ENCODE peak calls at places on chromosomes 4 and X, in seven cellular contexts. K is GM20000, B is psoas muscle, I is H9, V is WERI-Rb-1, U is stomach, M is prostate gland. G is an unnamed sample.

GRCh38 chr4:116122131-116122530 is 963.2 kb downstream of the TRAM1L1 start:
- DNase-seq in U (no peak), K (no peak), M (no peak), V (no peak), I (no peak), B (no peak), G (no peak)

GRCh38 chr4:121072836-121073362 is 564 bp upstream of the NDNF start:
- DNase-seq in M (no peak), I (peak), V (peak), B (no peak), K (peak), U (no peak), G (no peak)

GRCh38 chrX:20968996-20969395 is 405.2 kb upstream of the CNKSR2 start:
- DNase-seq in B (no peak), V (no peak), K (no peak), I (no peak), U (no peak), M (no peak), G (no peak)

GRCh38 chr4:8200302-8200975 is 1.3 kb downstream of the SH3TC1 start:
- DNase-seq in B (peak), I (no peak), M (peak), U (peak), V (no peak), K (no peak), G (no peak)

GRCh38 chr4:8079916-8080753 is 78.5 kb downstream of the ABLIM2 start:
- DNase-seq in M (no peak), V (no peak), B (peak), I (no peak), K (no peak), U (no peak), G (no peak)

GRCh38 chr4:19239565-19239964 is 1012.1 kb upstream of the SLIT2 start:
- DNase-seq in M (no peak), K (no peak), I (no peak), V (no peak), B (no peak), U (no peak), G (peak)

GRCh38 chr4:80610845-80611244 is 275.3 kb downstream of the CFAP299 start:
- DNase-seq in I (no peak), K (peak), M (no peak), V (no peak), B (no peak), U (no peak), G (peak)

GRCh38 chrX:133177202-133177601 is 41.0 kb downstream of the TFDP3 start:
- DNase-seq in M (no peak), B (no peak), U (no peak), I (no peak), V (no peak), K (no peak), G (no peak)

GRCh38 chrX:133897593-133898163 is 87.7 kb downstream of the GPC3 start:
- DNase-seq in B (no peak), U (no peak), V (no peak), K (no peak), M (no peak), I (no peak), G (no peak)

GRCh38 chr4:8277356-8278008 is 7.9 kb downstream of the HTRA3 start:
- DNase-seq in M (no peak), U (no peak), B (peak), I (no peak), K (no peak), V (no peak), G (no peak)

GRCh38 chr4:22625301-22625700 is 67.4 kb upstream of the GBA3 start:
- DNase-seq in B (no peak), M (no peak), I (peak), K (no peak), U (no peak), V (no peak), G (no peak)

GRCh38 chrX:103554687-103555417 is 30.5 kb upstream of the TCEAL4 start:
- DNase-seq in U (peak), M (peak), I (peak), B (no peak), V (peak), K (peak), G (no peak)

GRCh38 chr4:3687538-3687937 is 78.6 kb upstream of the ADRA2C start:
- DNase-seq in M (no peak), U (no peak), I (no peak), V (no peak), K (no peak), B (peak), G (no peak)

GRCh38 chr4:8179771-8180170 is 19.3 kb upstream of the SH3TC1 start:
- DNase-seq in U (no peak), M (no peak), V (no peak), K (no peak), B (no peak), I (no peak), G (no peak)

GRCh38 chr4:182778222-182778982 is 138.8 kb downstream of the DCTD start:
- DNase-seq in I (no peak), M (no peak), K (no peak), V (no peak), U (no peak), B (no peak), G (no peak)

GRCh38 chr4:157115613-157116340 is 39.8 kb downstream of the GLRB start:
- DNase-seq in U (no peak), B (no peak), M (no peak), K (no peak), V (no peak), I (no peak), G (peak)

GRCh38 chrX:77788050-77788449 is 2.0 kb upstream of the ATRX start:
- DNase-seq in K (no peak), M (no peak), I (no peak), V (no peak), B (no peak), U (no peak), G (peak)

GRCh38 chr4:109465065-109465464 is 31.4 kb downstream of the SEC24B start:
- DNase-seq in B (no peak), V (no peak), M (no peak), K (no peak), I (no peak), U (no peak), G (no peak)

GRCh38 chr4:140116442-140117104 is 37.4 kb downstream of the MAML3 start:
- DNase-seq in M (no peak), I (no peak), V (no peak), B (no peak), K (no peak), U (no peak), G (peak)

GRCh38 chrX:42746606-42747005 is 31.4 kb downstream of the PPP1R2C start:
- DNase-seq in B (no peak), M (no peak), K (no peak), V (no peak), I (no peak), U (no peak), G (no peak)

GRCh38 chr4:177596035-177596434 is 153.8 kb upstream of the AGA start:
- DNase-seq in V (no peak), U (no peak), B (peak), I (peak), K (no peak), M (no peak), G (peak)

GRCh38 chr4:60726779-60727178 is 473.3 kb upstream of the ADGRL3 start:
- DNase-seq in M (no peak), I (no peak), K (no peak), U (no peak), B (no peak), V (no peak), G (no peak)

GRCh38 chrX:39764441-39764914 is 333.3 kb downstream of the BCOR start:
- DNase-seq in U (no peak), V (peak), K (no peak), B (no peak), I (no peak), M (no peak), G (no peak)

GRCh38 chr4:113976937-113977855 is 2.3 kb downstream of the ARSJ start:
- DNase-seq in I (no peak), V (no peak), K (no peak), U (no peak), B (no peak), M (no peak), G (peak)

GRCh38 chrX:133923113-133923512 is 62.3 kb downstream of the GPC3 start:
- DNase-seq in I (no peak), B (no peak), M (no peak), V (no peak), U (no peak), K (peak), G (no peak)

GRCh38 chrX:37541991-37542390 is 29.5 kb upstream of the LANCL3 start:
- DNase-seq in V (no peak), I (no peak), M (no peak), B (no peak), K (no peak), U (no peak), G (no peak)

GRCh38 chr4:101238706-101239105 is 108.6 kb downstream of the PPP3CA start:
- DNase-seq in I (no peak), U (no peak), M (no peak), K (no peak), V (no peak), B (no peak), G (peak)

GRCh38 chr4:127528302-127528701 is 104.5 kb upstream of the INTU start:
- DNase-seq in B (no peak), I (no peak), K (no peak), U (no peak), M (no peak), V (no peak), G (no peak)

GRCh38 chr4:64539234-64539849 is 130.1 kb upstream of the TECRL start:
- DNase-seq in I (peak), K (peak), V (peak), M (peak), U (peak), B (no peak), G (peak)

GRCh38 chr4:119037709-119038463 is 97.7 kb upstream of the MYOZ2 start:
- DNase-seq in K (peak), B (no peak), I (no peak), V (no peak), U (no peak), M (no peak), G (no peak)

GRCh38 chr4:10529256-10529890 is 72.1 kb upstream of the ZNF518B start:
- DNase-seq in I (no peak), K (no peak), B (no peak), U (no peak), V (no peak), M (no peak), G (no peak)

GRCh38 chr4:87150498-87151261 is 69.7 kb downstream of the KLHL8 start:
- DNase-seq in B (no peak), I (no peak), U (peak), K (peak), V (peak), M (peak), G (peak)

GRCh38 chrX:54043696-54044125 is 562 bp downstream of the PHF8 start:
- DNase-seq in U (peak), M (peak), K (peak), V (peak), B (no peak), I (peak), G (no peak)

GRCh38 chr4:89294583-89295244 is 12.9 kb downstream of the GPRIN3 start:
- DNase-seq in K (peak), I (no peak), V (no peak), M (no peak), U (no peak), B (no peak), G (no peak)

GRCh38 chr4:142818009-142818408 is 28.1 kb downstream of the INPP4B start:
- DNase-seq in U (no peak), V (no peak), I (no peak), K (no peak), B (no peak), M (no peak), G (peak)

GRCh38 chrX:53481816-53482485 is 47.8 kb upstream of the HSD17B10 start:
- DNase-seq in U (peak), I (peak), M (peak), B (no peak), V (peak), K (peak), G (peak)

GRCh38 chrX:38220024-38220935 is at the start of gene SRPX:
- DNase-seq in M (peak), B (peak), K (peak), I (peak), U (peak), V (peak), G (peak)

GRCh38 chr4:147809171-147809570 is 77.3 kb downstream of the ARHGAP10 start:
- DNase-seq in U (no peak), V (no peak), I (no peak), K (no peak), B (no peak), M (no peak), G (no peak)

DNA sequence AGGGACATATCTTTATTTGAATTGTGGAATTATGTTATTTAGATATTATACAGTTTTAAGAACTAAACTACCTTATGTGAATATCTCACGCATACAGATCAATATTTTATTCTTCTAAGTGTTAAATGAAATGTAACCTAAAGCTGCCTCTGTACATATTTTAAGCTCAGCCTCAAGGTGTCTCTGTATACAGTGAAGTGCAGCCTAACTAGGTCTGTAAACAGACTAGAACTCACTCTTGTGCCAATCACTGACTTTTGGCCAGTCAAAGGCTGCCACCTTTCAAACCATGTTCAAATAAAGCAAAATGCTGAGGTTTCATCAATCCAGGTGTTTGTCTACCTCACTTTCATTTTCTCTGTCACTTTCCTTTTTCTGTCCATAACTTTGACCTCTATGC is 1074.5 kb upstream of the PRKX start:
- DNase-seq in I (no peak), K (no peak), M (no peak), V (no peak), U (no peak), B (no peak), G (no peak)
- TF ChIP-seq CTCF in I (no peak), K (no peak), M (no peak), V (no peak), U (no peak), B (no peak), G (no peak)

DNA sequence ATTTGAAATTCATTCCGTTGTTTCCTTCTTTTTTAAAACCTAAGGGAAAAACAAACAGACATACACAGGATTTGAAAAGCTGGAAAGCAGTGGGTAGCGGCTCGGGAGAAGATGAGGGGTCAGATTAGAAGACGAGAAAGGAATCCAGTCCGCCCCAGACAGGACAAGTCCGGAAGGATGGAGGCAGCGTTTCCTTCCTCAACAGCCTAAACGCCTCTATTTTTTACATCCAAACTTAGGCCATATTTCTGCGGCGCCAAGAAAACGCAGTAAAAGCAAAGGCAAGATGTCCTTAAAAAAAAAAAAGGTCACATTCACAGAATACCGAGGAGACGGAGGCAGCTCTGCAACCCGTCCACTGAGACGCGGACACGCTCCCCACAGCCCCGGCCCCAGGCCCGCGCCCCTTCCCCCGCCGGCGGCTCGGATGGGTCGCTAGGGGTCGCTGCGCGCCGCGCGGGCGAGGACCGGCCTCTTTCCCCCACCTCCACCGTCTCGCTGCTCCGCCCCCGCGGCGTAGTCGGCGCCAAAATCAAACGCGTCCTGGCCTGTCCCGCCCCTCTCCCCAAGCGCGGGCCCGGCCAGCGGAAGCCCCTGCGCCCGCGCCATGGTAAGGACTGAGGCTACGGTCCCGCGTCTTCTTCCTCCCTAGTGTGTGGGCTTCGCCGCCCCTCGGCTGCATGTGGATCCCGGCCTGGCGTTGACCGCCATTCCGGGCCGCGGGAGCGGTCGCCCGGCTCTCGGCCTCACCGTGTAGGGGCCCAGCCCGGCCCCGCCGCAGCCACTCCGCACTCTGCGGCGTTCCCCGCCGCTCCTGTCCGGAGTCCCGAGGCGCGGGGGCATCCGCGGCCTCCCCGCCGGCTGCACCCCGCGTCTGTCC is at the start of gene MND1:
- DNase-seq in I (peak), V (peak), K (peak), U (peak), B (peak), M (peak), G (peak)
- TF ChIP-seq CTCF in I (peak), V (peak), K (peak), U (no peak), B (peak), M (peak), G (peak)

GRCh38 chr4:165016971-165017370 is 14.8 kb upstream of the TRIM60 start:
- DNase-seq in M (no peak), U (no peak), V (peak), B (no peak), I (peak), K (no peak), G (no peak)
- TF ChIP-seq CTCF in M (no peak), U (no peak), V (peak), B (no peak), I (peak), K (no peak), G (peak)

DNA sequence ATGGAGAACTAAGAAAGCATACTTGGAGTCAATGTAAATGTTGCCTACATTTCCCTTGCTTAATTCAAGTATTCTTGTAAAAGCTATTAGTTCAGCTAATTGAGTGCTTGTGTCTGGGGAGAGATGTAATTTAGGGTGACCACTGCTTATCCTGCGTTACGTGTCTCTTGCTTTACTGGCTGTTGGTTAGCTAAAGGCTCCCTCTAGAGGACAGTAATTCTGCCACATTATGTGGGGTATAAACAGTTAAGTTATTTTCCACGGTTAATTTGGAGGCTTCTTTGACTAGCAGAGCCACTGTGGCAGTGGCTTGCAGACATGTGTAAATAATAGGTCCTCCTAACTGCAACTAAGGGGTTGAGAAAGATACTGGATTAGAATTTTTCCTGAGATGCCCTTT is 25.3 kb upstream of the NAF1 start:
- DNase-seq in M (no peak), I (no peak), K (no peak), B (no peak), V (no peak), U (no peak), G (peak)
- TF ChIP-seq CTCF in M (no peak), I (peak), K (no peak), B (peak), V (peak), U (no peak), G (peak)

DNA sequence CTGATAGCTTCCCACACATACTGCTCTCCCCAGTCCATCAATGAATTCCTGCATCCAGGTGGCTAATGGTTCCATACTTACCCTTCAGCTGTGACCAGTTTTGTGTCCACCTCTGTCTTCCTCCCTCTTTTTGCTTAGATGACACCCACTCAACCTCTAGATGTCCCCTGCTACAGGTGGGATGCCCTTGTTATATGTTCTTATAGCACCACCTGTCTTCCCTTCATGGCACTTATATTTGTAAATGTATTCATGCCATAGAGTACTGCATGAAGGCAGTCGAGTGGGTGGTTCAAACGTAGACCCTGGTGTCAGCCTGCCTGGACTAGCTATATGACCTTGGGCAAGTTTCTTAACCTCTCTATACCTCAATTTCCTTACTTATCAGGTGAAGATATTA is 6.5 kb upstream of the USP46 start:
- DNase-seq in M (no peak), V (no peak), K (peak), B (no peak), U (no peak), I (no peak), G (no peak)
- TF ChIP-seq CTCF in M (peak), V (no peak), K (peak), B (peak), U (no peak), I (peak), G (peak)

GRCh38 chr4:67892905-67893304 is 9.1 kb upstream of the TMPRSS11D start:
- DNase-seq in M (no peak), U (no peak), B (no peak), K (no peak), V (peak), I (peak), G (no peak)
- TF ChIP-seq CTCF in M (no peak), U (no peak), B (no peak), K (no peak), V (no peak), I (peak), G (peak)

GRCh38 chr4:67555447-67555846 is 3.1 kb upstream of the STAP1 start:
- DNase-seq in U (no peak), B (no peak), K (no peak), V (no peak), M (no peak), I (no peak), G (no peak)

GRCh38 chr4:67556426-67556825 is 2.1 kb upstream of the STAP1 start:
- DNase-seq in B (no peak), I (no peak), U (no peak), K (no peak), M (no peak), V (no peak), G (no peak)

GRCh38 chr4:67558493-67558892 is at the start of gene STAP1:
- DNase-seq in V (no peak), B (no peak), M (no peak), I (no peak), U (no peak), K (peak), G (no peak)
- TF ChIP-seq CTCF in V (no peak), B (no peak), M (no peak), I (no peak), U (no peak), K (peak), G (no peak)

DNA sequence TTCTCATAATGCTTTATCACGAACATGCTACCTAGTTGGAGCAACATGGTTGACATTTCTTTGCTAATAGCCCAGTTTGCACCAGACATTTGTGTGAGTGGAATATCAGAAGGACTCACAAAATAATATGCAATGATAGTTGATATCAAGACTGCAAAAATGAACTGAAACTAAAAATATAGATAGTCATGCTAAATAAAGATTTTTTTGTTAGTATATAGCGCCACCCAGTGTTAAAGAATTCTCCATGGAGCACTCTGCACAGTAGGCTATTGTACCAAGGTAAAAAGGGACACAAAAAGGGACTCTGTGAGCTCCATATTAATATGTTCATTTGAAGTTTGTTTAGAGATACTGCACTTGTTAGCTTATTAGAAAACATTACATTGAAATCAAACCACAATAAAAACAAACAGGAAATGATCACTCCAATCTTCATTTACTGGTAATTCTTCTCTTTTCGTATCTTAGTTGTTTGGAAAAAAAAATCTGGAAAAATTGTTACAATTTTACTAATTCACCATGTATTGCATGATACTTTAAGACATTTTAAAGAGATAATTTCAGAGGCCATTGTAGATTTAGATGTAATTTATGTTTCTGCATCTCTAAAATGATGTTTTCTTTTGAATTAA is 1509.6 kb downstream of the ADGRL3 start:
- DNase-seq in V (no peak), U (no peak), K (peak), I (no peak), B (no peak), M (no peak), G (no peak)
- TF ChIP-seq CTCF in V (peak), U (no peak), K (no peak), I (peak), B (peak), M (peak), G (peak)

GRCh38 chr4:154744341-154744948 is 645 bp downstream of the LRAT start:
- DNase-seq in V (no peak), K (no peak), M (no peak), I (no peak), B (no peak), U (no peak), G (no peak)
- TF ChIP-seq CTCF in V (no peak), K (no peak), M (no peak), I (no peak), B (no peak), U (no peak), G (no peak)

G was measured in HFFc6.